ENCODE peak calls at places on chromosomes 5 and 9, in eight cellular contexts. P is stomach, U is adrenal gland, Q is ovary, N is IMR-90, M is mesenchymal stem cell, L is tibial nerve, J is fibroblast of lung. G is an unnamed sample. For H3K4me1, the result is how much of the 10 kb centered on the place peaks cover.

GRCh38 chr5:30894811-30895210 is 298.7 kb upstream of the CDH6 start:
- DNase-seq in P (no peak), U (no peak), Q (no peak), N (peak), M (no peak), L (no peak), J (no peak), G (no peak)

GRCh38 chr9:73152445-73152844 is 780 bp downstream of the ANXA1 start:
- DNase-seq in P (no peak), U (no peak), Q (no peak), N (peak), M (peak), L (no peak), J (peak), G (no peak)

GRCh38 chr5:110963495-110963894 is 108.0 kb upstream of the TSLP start:
- DNase-seq in P (no peak), U (no peak), Q (no peak), N (no peak), M (peak), L (no peak), J (peak), G (no peak)

GRCh38 chr5:179146277-179146676 is 86.1 kb downstream of the ZNF354C start:
- DNase-seq in P (no peak), U (no peak), Q (no peak), N (no peak), M (no peak), L (no peak), J (no peak), G (no peak)

GRCh38 chr9:134299883-134300282 is 26.4 kb upstream of the RXRA start:
- DNase-seq in P (peak), U (no peak), Q (no peak), N (no peak), M (no peak), L (no peak), J (no peak), G (no peak)

GRCh38 chr5:179825655-179826182 is 5.0 kb downstream of the SQSTM1 start:
- DNase-seq in P (no peak), U (peak), Q (no peak), N (no peak), M (peak), L (no peak), J (no peak), G (no peak)

GRCh38 chr9:83598487-83598886 is 24.5 kb upstream of the IDNK start:
- DNase-seq in P (no peak), U (peak), Q (no peak), N (peak), M (peak), L (no peak), J (peak), G (no peak)

GRCh38 chr5:142543951-142544753 is 141.7 kb downstream of the FGF1 start:
- DNase-seq in P (no peak), U (no peak), Q (no peak), N (peak), M (peak), L (no peak), J (no peak), G (no peak)

GRCh38 chr5:16082053-16082452 is 97.5 kb downstream of the MARCHF11 start:
- DNase-seq in P (no peak), U (no peak), Q (no peak), N (no peak), M (no peak), L (no peak), J (no peak), G (no peak)

GRCh38 chr5:62268239-62268638 is 37.8 kb upstream of the KIF2A start:
- DNase-seq in P (no peak), U (no peak), Q (no peak), N (no peak), M (no peak), L (no peak), J (no peak), G (peak)

GRCh38 chr9:20197976-20198685 is 409.3 kb upstream of the SLC24A2 start:
- DNase-seq in P (no peak), U (no peak), Q (no peak), N (no peak), M (no peak), L (no peak), J (peak), G (peak)

GRCh38 chr5:6377121-6377520 is 1.2 kb downstream of the MED10 start:
- DNase-seq in P (no peak), U (no peak), Q (no peak), N (peak), M (peak), L (no peak), J (peak), G (no peak)

GRCh38 chr9:1198085-1198484 is 147.9 kb downstream of the DMRT2 start:
- DNase-seq in P (no peak), U (no peak), Q (no peak), N (peak), M (no peak), L (no peak), J (peak), G (peak)

GRCh38 chr9:127035423-127035822 is 87.0 kb downstream of the ANGPTL2 start:
- DNase-seq in P (no peak), U (peak), Q (peak), N (peak), M (peak), L (peak), J (peak), G (no peak)

GRCh38 chr5:28714887-28715286 is 1676.5 kb upstream of the CDH9 start:
- DNase-seq in P (no peak), U (no peak), Q (no peak), N (no peak), M (no peak), L (no peak), J (no peak), G (no peak)

GRCh38 chr9:25964239-25964638 is 286.0 kb upstream of the TUSC1 start:
- DNase-seq in P (no peak), U (peak), Q (no peak), N (peak), M (peak), L (no peak), J (peak), G (peak)

GRCh38 chr5:133025804-133026663 is at the start of gene ZCCHC10:
- DNase-seq in P (peak), U (peak), Q (peak), N (peak), M (peak), L (peak), J (peak), G (peak)

GRCh38 chr5:147939431-147940114 is 33.2 kb upstream of the C5orf46 start:
- DNase-seq in P (no peak), U (no peak), Q (no peak), N (no peak), M (no peak), L (no peak), J (no peak), G (peak)

GRCh38 chr5:131747180-131748105 is 49.4 kb downstream of the FNIP1 start:
- DNase-seq in P (no peak), U (no peak), Q (no peak), N (peak), M (peak), L (no peak), J (peak), G (no peak)

GRCh38 chr5:125607018-125607417 is 816.2 kb upstream of the GRAMD2B start:
- DNase-seq in P (no peak), U (no peak), Q (no peak), N (peak), M (peak), L (no peak), J (peak), G (no peak)

GRCh38 chr5:173055042-173055721 is 970 bp upstream of the CREBRF start:
- DNase-seq in P (no peak), U (no peak), Q (no peak), N (no peak), M (no peak), L (no peak), J (no peak), G (no peak)

GRCh38 chr5:173057062-173057924 is 1.1 kb downstream of the CREBRF start:
- DNase-seq in P (peak), U (peak), Q (peak), N (peak), M (peak), L (peak), J (peak), G (peak)

GRCh38 chr5:173055983-173056782 is at the start of gene CREBRF:
- DNase-seq in P (peak), U (peak), Q (peak), N (peak), M (peak), L (peak), J (peak), G (peak)

GRCh38 chr5:173055722-173055982 is 500 bp upstream of the CREBRF start:
- DNase-seq in P (no peak), U (no peak), Q (no peak), N (no peak), M (no peak), L (no peak), J (no peak), G (no peak)

DNA sequence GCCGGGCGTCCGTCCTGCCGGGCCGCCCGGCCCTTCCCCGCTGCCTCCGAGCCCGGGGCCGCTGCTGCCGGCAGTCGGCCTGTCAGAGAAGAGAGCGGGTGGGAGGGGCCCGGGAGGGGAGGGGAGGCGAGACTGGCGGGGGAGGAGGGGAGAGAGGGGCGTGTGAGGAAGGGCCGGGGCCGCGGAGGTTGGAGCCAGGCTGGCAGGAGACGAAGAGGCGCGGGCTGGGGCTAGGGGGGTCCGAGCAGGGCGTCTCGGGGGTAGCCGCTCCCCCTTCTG is 570 bp downstream of the CREBRF start:
- DNase-seq in P (no peak), U (no peak), Q (no peak), N (no peak), M (no peak), L (no peak), J (no peak), G (no peak)
- H3K4me1 ChIP-seq in P (half or more), U (under half), Q (under half), N (under half), M (under half), L (under half), J (under half), G (under half)

GRCh38 chr9:38067892-38068615 is 973 bp downstream of the SHB start:
- DNase-seq in P (no peak), U (no peak), Q (no peak), N (no peak), M (no peak), L (no peak), J (peak), G (no peak)

GRCh38 chr9:38066907-38067610 is 2.0 kb downstream of the SHB start:
- DNase-seq in P (peak), U (peak), Q (peak), N (no peak), M (no peak), L (no peak), J (peak), G (no peak)

GRCh38 chr9:38068616-38068865 is 486 bp downstream of the SHB start:
- DNase-seq in P (peak), U (no peak), Q (no peak), N (peak), M (peak), L (no peak), J (peak), G (no peak)

GRCh38 chr9:38066167-38066906 is 2.7 kb downstream of the SHB start:
- DNase-seq in P (no peak), U (no peak), Q (no peak), N (no peak), M (no peak), L (no peak), J (no peak), G (peak)

GRCh38 chr9:38067611-38067891 is 1.5 kb downstream of the SHB start:
- DNase-seq in P (peak), U (no peak), Q (peak), N (no peak), M (no peak), L (no peak), J (no peak), G (no peak)
- H3K4me1 ChIP-seq in P (half or more), U (under half), Q (under half), N (under half), M (under half), L (half or more), J (under half), G (under half)

GRCh38 chr9:76027426-76027825 is 137.0 kb downstream of the PCSK5 start:
- DNase-seq in P (no peak), U (no peak), Q (no peak), N (peak), M (no peak), L (no peak), J (no peak), G (peak)
- H3K4me1 ChIP-seq in P (under half), U (under half), Q (under half), N (under half), M (under half), L (under half), J (under half), G (under half)

DNA sequence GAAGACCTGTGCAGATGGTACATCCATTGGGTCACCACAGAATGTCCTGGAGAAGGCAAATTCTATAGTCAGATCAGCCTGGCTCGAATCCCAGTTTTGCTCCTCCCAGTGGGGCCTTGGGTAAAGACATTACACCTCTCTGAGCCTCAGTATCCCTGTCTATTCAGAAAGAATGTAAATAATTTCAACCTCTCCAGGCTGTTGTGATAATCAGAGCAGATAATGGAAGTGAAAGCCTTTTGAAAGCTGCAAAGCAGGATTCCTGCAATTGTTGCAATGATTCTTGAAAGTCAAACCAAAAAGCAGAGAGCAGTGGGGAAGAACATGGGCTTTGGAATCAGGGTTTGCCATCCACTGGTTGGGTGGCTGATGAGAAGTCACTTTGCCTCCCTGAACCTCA is 63.2 kb downstream of the LHX2 start:
- DNase-seq in P (no peak), U (no peak), Q (no peak), N (no peak), M (no peak), L (no peak), J (no peak), G (no peak)
- H3K4me1 ChIP-seq in P (under half), U (under half), Q (under half), N (under half), M (under half), L (under half), J (under half), G (under half)

GRCh38 chr5:96257904-96258303 is 175.1 kb downstream of the PCSK1 start:
- DNase-seq in P (no peak), U (no peak), Q (no peak), N (peak), M (peak), L (no peak), J (peak), G (peak)
- H3K4me1 ChIP-seq in P (under half), U (under half), Q (under half), N (under half), M (under half), L (under half), J (under half), G (half or more)

GRCh38 chr9:89667730-89668129 is 62.9 kb downstream of the GADD45G start:
- DNase-seq in P (peak), U (no peak), Q (no peak), N (no peak), M (no peak), L (no peak), J (no peak), G (no peak)

GRCh38 chr9:89664896-89665329 is 60.1 kb downstream of the GADD45G start:
- DNase-seq in P (peak), U (no peak), Q (no peak), N (no peak), M (no peak), L (no peak), J (no peak), G (peak)

GRCh38 chr9:89666364-89666763 is 61.6 kb downstream of the GADD45G start:
- DNase-seq in P (no peak), U (no peak), Q (no peak), N (no peak), M (no peak), L (no peak), J (no peak), G (no peak)

GRCh38 chr9:89668216-89668867 is 63.5 kb downstream of the GADD45G start:
- DNase-seq in P (peak), U (no peak), Q (no peak), N (no peak), M (peak), L (no peak), J (no peak), G (no peak)

GRCh38 chr9:89666950-89667349 is 62.1 kb downstream of the GADD45G start:
- DNase-seq in P (no peak), U (no peak), Q (no peak), N (no peak), M (no peak), L (no peak), J (no peak), G (no peak)
- H3K4me1 ChIP-seq in P (half or more), U (under half), Q (under half), N (under half), M (under half), L (under half), J (under half), G (under half)